ENCODE peak calls at places on chromosome 11, in five cellular contexts. L is Ammon's horn, U is hippocampal formation, H is pancreas, Y is fibroblast of the aortic adventitia. R is an unnamed sample.

GRCh38 chr11:62137276-62137861 is 13.6 kb downstream of the INCENP start:
- DNase-seq in L (no peak), U (no peak), H (peak), Y (no peak), R (no peak)

GRCh38 chr11:5004429-5005274 is 10.0 kb downstream of the OR51L1 start:
- DNase-seq in L (peak), U (peak), H (peak), Y (peak), R (peak)

GRCh38 chr11:16367252-16367651 is 10.9 kb upstream of the SOX6 start:
- DNase-seq in L (no peak), U (no peak), H (no peak), Y (no peak), R (no peak)

GRCh38 chr11:12460441-12460840 is 83.1 kb downstream of the PARVA start:
- DNase-seq in L (peak), U (peak), H (no peak), Y (no peak), R (peak)

GRCh38 chr11:68429661-68430060 is 30.9 kb upstream of the PPP6R3 start:
- DNase-seq in L (no peak), U (no peak), H (no peak), Y (no peak), R (no peak)

GRCh38 chr11:130945945-130946344 is 29.7 kb upstream of the SNX19 start:
- DNase-seq in L (peak), U (peak), H (no peak), Y (peak), R (peak)

GRCh38 chr11:72587696-72588095 is 86.5 kb downstream of the PDE2A start:
- DNase-seq in L (no peak), U (no peak), H (peak), Y (no peak), R (no peak)

GRCh38 chr11:68090706-68091105 is 30.5 kb downstream of the CHKA start:
- DNase-seq in L (peak), U (peak), H (no peak), Y (no peak), R (peak)

GRCh38 chr11:129814244-129814992 is 1.2 kb upstream of the TMEM45B start:
- DNase-seq in L (no peak), U (no peak), H (no peak), Y (no peak), R (no peak)

GRCh38 chr11:72278911-72279310 is 34.9 kb upstream of the PHOX2A start:
- DNase-seq in L (no peak), U (no peak), H (no peak), Y (peak), R (peak)

GRCh38 chr11:43788394-43788793 is 92.2 kb upstream of the ALKBH3 start:
- DNase-seq in L (peak), U (no peak), H (no peak), Y (no peak), R (no peak)

GRCh38 chr11:39786682-39787081 is 1672.8 kb downstream of the LRRC4C start:
- DNase-seq in L (no peak), U (no peak), H (no peak), Y (no peak), R (no peak)

GRCh38 chr11:18844753-18845367 is 53.3 kb upstream of the PTPN5 start:
- DNase-seq in L (peak), U (no peak), H (no peak), Y (peak), R (peak)

GRCh38 chr11:15157181-15157580 is 42.5 kb downstream of the INSC start:
- DNase-seq in L (no peak), U (no peak), H (no peak), Y (peak), R (peak)

GRCh38 chr11:33258631-33259184 is 1.5 kb downstream of the HIPK3 start:
- DNase-seq in L (no peak), U (no peak), H (no peak), Y (peak), R (peak)

GRCh38 chr11:4797212-4797611 is 7.0 kb downstream of the OR52R1 start:
- DNase-seq in L (no peak), U (no peak), H (no peak), Y (no peak), R (no peak)

GRCh38 chr11:62487698-62488551 is 58.7 kb downstream of the AHNAK start:
- DNase-seq in L (no peak), U (no peak), H (no peak), Y (no peak), R (no peak)

GRCh38 chr11:1864831-1865665 is 12.2 kb downstream of the LSP1 start:
- DNase-seq in L (peak), U (no peak), H (peak), Y (no peak), R (no peak)

GRCh38 chr11:33633251-33634003 is 67.2 kb downstream of the C11orf91 start:
- DNase-seq in L (no peak), U (no peak), H (no peak), Y (peak), R (peak)

GRCh38 chr11:12235945-12236743 is 125.8 kb downstream of the MICAL2 start:
- DNase-seq in L (peak), U (peak), H (no peak), Y (peak), R (peak)

GRCh38 chr11:63837719-63838118 is 1.2 kb upstream of the MARK2 start:
- DNase-seq in L (peak), U (no peak), H (no peak), Y (no peak), R (no peak)

GRCh38 chr11:27977031-27977430 is 130.9 kb downstream of the KIF18A start:
- DNase-seq in L (no peak), U (no peak), H (no peak), Y (no peak), R (peak)

GRCh38 chr11:75562836-75563484 is 907 bp downstream of the SERPINH1 start:
- DNase-seq in L (no peak), U (no peak), H (no peak), Y (peak), R (peak)

GRCh38 chr11:2699185-2699530 is 636 bp downstream of the KCNQ1OT1 start:
- DNase-seq in L (no peak), U (no peak), H (peak), Y (no peak), R (no peak)